ENCODE peak calls at places on chromosomes 16 and 17, in five cellular contexts. One of them, this sample, is unnamed.

GRCh38 chr16:89373355-89374110 is 116.8 kb downstream of the ANKRD11 start:
- DNase-seq in thoracic aorta: no peak
- DNase-seq in A549: no peak
- DNase-seq in hepatocyte: peak
- DNase-seq in fibroblast of lung: peak
- DNase-seq in this sample: peak

GRCh38 chr17:63189082-63189481 is 223.0 kb downstream of the TANC2 start:
- DNase-seq in fibroblast of lung: peak
- DNase-seq in A549: no peak
- DNase-seq in hepatocyte: no peak
- DNase-seq in thoracic aorta: no peak
- DNase-seq in this sample: peak

GRCh38 chr17:3959295-3959899 is 4.8 kb downstream of the ATP2A3 start:
- DNase-seq in thoracic aorta: no peak
- DNase-seq in hepatocyte: peak
- DNase-seq in fibroblast of lung: peak
- DNase-seq in A549: peak
- DNase-seq in this sample: peak

GRCh38 chr16:57409870-57410585 is 5.5 kb downstream of the CCL17 start:
- DNase-seq in hepatocyte: no peak
- DNase-seq in thoracic aorta: no peak
- DNase-seq in A549: no peak
- DNase-seq in fibroblast of lung: no peak
- DNase-seq in this sample: no peak

GRCh38 chr17:74451557-74451956 is 14.9 kb upstream of the CD300A start:
- DNase-seq in fibroblast of lung: no peak
- DNase-seq in A549: no peak
- DNase-seq in hepatocyte: no peak
- DNase-seq in thoracic aorta: no peak
- DNase-seq in this sample: no peak

GRCh38 chr16:10761388-10761787 is 17.7 kb downstream of the NUBP1 start:
- DNase-seq in fibroblast of lung: no peak
- DNase-seq in hepatocyte: no peak
- DNase-seq in thoracic aorta: no peak
- DNase-seq in A549: no peak
- DNase-seq in this sample: no peak

GRCh38 chr17:65401581-65401980 is 159.9 kb downstream of the AXIN2 start:
- DNase-seq in A549: no peak
- DNase-seq in hepatocyte: no peak
- DNase-seq in fibroblast of lung: no peak
- DNase-seq in thoracic aorta: no peak
- DNase-seq in this sample: no peak

GRCh38 chr16:13866073-13866472 is 53.9 kb upstream of the ERCC4 start:
- DNase-seq in fibroblast of lung: peak
- DNase-seq in hepatocyte: peak
- DNase-seq in thoracic aorta: no peak
- DNase-seq in A549: peak
- DNase-seq in this sample: peak

GRCh38 chr16:23071202-23072083 is 77.8 kb downstream of the USP31 start:
- DNase-seq in thoracic aorta: no peak
- DNase-seq in fibroblast of lung: no peak
- DNase-seq in hepatocyte: no peak
- DNase-seq in A549: no peak
- DNase-seq in this sample: no peak

GRCh38 chr16:72850863-72851262 is 197.1 kb downstream of the ZFHX3 start:
- DNase-seq in thoracic aorta: peak
- DNase-seq in A549: no peak
- DNase-seq in fibroblast of lung: peak
- DNase-seq in hepatocyte: no peak
- DNase-seq in this sample: no peak
- H3K27ac ChIP-seq in thoracic aorta: peak
- H3K27ac ChIP-seq in A549: peak
- H3K27ac ChIP-seq in fibroblast of lung: peak
- H3K27ac ChIP-seq in hepatocyte: no peak
- H3K27ac ChIP-seq in this sample: no peak

DNA sequence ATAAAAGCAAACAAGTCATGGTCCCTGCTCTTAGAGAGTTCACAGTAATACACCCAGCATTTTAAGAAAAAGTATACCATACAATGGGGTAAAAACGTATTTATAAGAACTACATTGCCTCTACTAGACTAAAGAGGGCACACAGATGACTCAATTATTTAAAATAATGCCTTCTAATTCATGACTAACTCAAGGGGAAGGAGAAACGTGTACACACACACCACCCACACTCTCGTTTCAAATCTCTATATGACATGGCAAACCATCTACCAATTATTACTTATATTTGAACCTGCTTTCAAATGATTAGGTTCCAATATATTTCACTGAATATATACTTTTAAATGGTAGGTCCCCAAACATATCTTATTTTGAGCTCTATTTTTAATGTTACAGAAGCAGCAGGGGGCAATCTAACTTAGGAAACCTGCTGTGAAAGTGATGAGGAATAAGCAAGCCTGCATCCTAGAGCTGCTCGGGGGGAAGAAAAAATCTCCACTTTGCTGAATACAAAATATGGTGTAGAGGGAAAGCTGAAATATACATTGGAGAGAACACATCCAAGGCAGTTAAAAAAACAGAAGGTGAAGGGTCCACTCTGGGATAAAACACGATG is 232.4 kb upstream of the PSMD7 start:
- DNase-seq in fibroblast of lung: peak
- DNase-seq in hepatocyte: no peak
- DNase-seq in thoracic aorta: no peak
- DNase-seq in A549: no peak
- DNase-seq in this sample: no peak
- TF ChIP-seq CTCF in fibroblast of lung: peak
- TF ChIP-seq CTCF in hepatocyte: peak
- TF ChIP-seq CTCF in thoracic aorta: no peak
- TF ChIP-seq CTCF in A549: no peak
- TF ChIP-seq CTCF in this sample: no peak

DNA sequence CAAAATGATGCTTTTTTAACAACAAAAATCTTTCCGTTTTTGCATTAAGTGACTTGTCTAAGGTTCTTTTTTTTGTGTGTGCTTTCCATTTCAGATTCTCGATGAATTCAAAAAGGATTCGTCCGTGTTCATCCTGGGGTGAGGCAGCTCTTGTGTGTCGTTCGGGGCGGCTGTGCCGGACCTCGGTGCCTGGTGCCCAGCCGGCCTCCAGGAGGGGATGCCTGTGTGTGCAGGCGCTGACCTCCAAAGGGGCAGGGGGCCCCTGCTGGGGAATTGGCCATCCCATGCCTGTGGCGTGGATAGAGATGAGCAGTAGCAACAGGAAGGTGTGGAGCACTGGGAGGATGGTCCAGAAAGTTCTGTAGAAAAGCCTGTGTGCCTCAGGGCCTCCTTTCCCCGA is 101.7 kb downstream of the PLCG2 start:
- DNase-seq in A549: no peak
- DNase-seq in fibroblast of lung: no peak
- DNase-seq in hepatocyte: no peak
- DNase-seq in thoracic aorta: no peak
- DNase-seq in this sample: no peak
- H3K27ac ChIP-seq in A549: no peak
- H3K27ac ChIP-seq in fibroblast of lung: no peak
- H3K27ac ChIP-seq in hepatocyte: no peak
- H3K27ac ChIP-seq in thoracic aorta: no peak
- H3K27ac ChIP-seq in this sample: no peak

GRCh38 chr16:51298800-51299199 is 147.7 kb upstream of the SALL1 start:
- DNase-seq in fibroblast of lung: no peak
- DNase-seq in thoracic aorta: no peak
- DNase-seq in hepatocyte: no peak
- DNase-seq in A549: no peak
- DNase-seq in this sample: no peak

GRCh38 chr16:51305337-51305736 is 154.3 kb upstream of the SALL1 start:
- DNase-seq in thoracic aorta: no peak
- DNase-seq in fibroblast of lung: no peak
- DNase-seq in hepatocyte: no peak
- DNase-seq in A549: no peak
- DNase-seq in this sample: no peak

GRCh38 chr16:51306116-51306515 is 155.0 kb upstream of the SALL1 start:
- DNase-seq in A549: no peak
- DNase-seq in fibroblast of lung: no peak
- DNase-seq in hepatocyte: peak
- DNase-seq in thoracic aorta: no peak
- DNase-seq in this sample: no peak

GRCh38 chr16:51302042-51302441 is 151.0 kb upstream of the SALL1 start:
- DNase-seq in hepatocyte: no peak
- DNase-seq in fibroblast of lung: no peak
- DNase-seq in thoracic aorta: no peak
- DNase-seq in A549: no peak
- DNase-seq in this sample: no peak
- TF ChIP-seq CTCF in hepatocyte: no peak
- TF ChIP-seq CTCF in fibroblast of lung: no peak
- TF ChIP-seq CTCF in thoracic aorta: no peak
- TF ChIP-seq CTCF in A549: no peak
- TF ChIP-seq CTCF in this sample: no peak